ENCODE peak calls at places on chromosomes 13 and 19, in nine cellular contexts. H, L, G, C, E, N, U, T and I are unnamed samples.

GRCh38 chr19:49894879-49895565 is 1.7 kb downstream of the IL4I1 start:
- DNase-seq in C (no peak), G (no peak), U (no peak), N (no peak), L (no peak), T (no peak), E (no peak), H (no peak), I (no peak)

GRCh38 chr13:95734124-95734523 is 57.2 kb downstream of the DNAJC3 start:
- DNase-seq in C (no peak), G (no peak), H (no peak), T (no peak), U (no peak), N (no peak), L (no peak), E (no peak), I (no peak)

GRCh38 chr13:113808058-113808834 is 49.2 kb downstream of the TMEM255B start:
- DNase-seq in N (no peak), H (no peak), G (no peak), E (no peak), U (no peak), T (no peak), L (no peak), C (no peak), I (no peak)

GRCh38 chr13:40589285-40590109 is 76.9 kb downstream of the FOXO1 start:
- DNase-seq in L (peak; percentile 79), E (no peak), C (peak; percentile 64), N (peak; percentile 49), H (no peak), U (no peak), T (peak; percentile 26), G (no peak), I (no peak)

GRCh38 chr13:30898070-30898469 is 8.0 kb upstream of the MEDAG start:
- DNase-seq in G (no peak), H (no peak), E (no peak), N (no peak), L (no peak), C (no peak), U (no peak), T (no peak), I (no peak)

GRCh38 chr19:3135961-3136683 is at the start of gene GNA15:
- DNase-seq in G (no peak), U (peak; percentile 61), T (no peak), H (no peak), L (peak; percentile 69), N (no peak), E (no peak), C (no peak), I (no peak)

GRCh38 chr19:42394751-42395150 is 4.7 kb upstream of the CNFN start:
- DNase-seq in C (no peak), H (no peak), N (no peak), T (no peak), U (no peak), L (no peak), G (no peak), E (no peak), I (no peak)

GRCh38 chr13:93230466-93230865 is 3.9 kb downstream of the GPC6 start:
- DNase-seq in G (no peak), H (no peak), C (no peak), N (no peak), T (no peak), E (no peak), U (no peak), L (no peak), I (no peak)

GRCh38 chr19:3176715-3177501 is 1.7 kb upstream of the S1PR4 start:
- DNase-seq in N (no peak), U (peak; percentile 69), E (no peak), C (no peak), H (no peak), L (no peak), G (no peak), T (peak; percentile 59), I (no peak)

GRCh38 chr13:49303533-49304252 is 56.0 kb downstream of the CDADC1 start:
- DNase-seq in E (no peak), T (no peak), N (no peak), G (no peak), H (no peak), C (no peak), L (no peak), U (peak; percentile 71), I (no peak)

GRCh38 chr19:17575871-17576757 is 20.7 kb downstream of the COLGALT1 start:
- DNase-seq in E (no peak), N (no peak), T (no peak), G (no peak), H (no peak), L (no peak), U (no peak), C (no peak), I (no peak)

GRCh38 chr13:40094056-40094455 is 438.6 kb downstream of the COG6 start:
- DNase-seq in N (no peak), C (no peak), T (no peak), G (no peak), E (no peak), U (no peak), L (no peak), H (no peak), I (no peak)

GRCh38 chr19:23070353-23070781 is 46.5 kb upstream of the ZNF730 start:
- DNase-seq in E (no peak), G (no peak), C (no peak), H (peak; percentile 39), N (peak; percentile 17), T (no peak), U (no peak), L (no peak), I (no peak)

GRCh38 chr13:37138169-37138568 is 32.7 kb upstream of the CSNK1A1L start:
- DNase-seq in C (no peak), T (no peak), E (no peak), L (no peak), G (no peak), H (no peak), U (no peak), N (no peak), I (no peak)

GRCh38 chr19:21022996-21023395 is 2.5 kb downstream of the ZNF430 start:
- DNase-seq in C (no peak), T (no peak), E (no peak), G (no peak), H (no peak), L (no peak), U (no peak), N (no peak), I (no peak)

GRCh38 chr13:94196426-94196825 is 283.1 kb downstream of the DCT start:
- DNase-seq in H (no peak), U (no peak), L (no peak), N (no peak), C (no peak), T (no peak), E (no peak), G (no peak), I (no peak)

GRCh38 chr19:39377373-39378362 is 13.2 kb downstream of the PAF1 start:
- DNase-seq in U (no peak), E (no peak), N (no peak), G (no peak), H (no peak), C (no peak), L (no peak), T (no peak), I (peak; percentile 91)

GRCh38 chr19:3793799-3794198 is 7.6 kb upstream of the MATK start:
- DNase-seq in C (no peak), U (no peak), G (no peak), T (no peak), N (no peak), L (no peak), H (no peak), E (no peak), I (no peak)

GRCh38 chr13:113736258-113736731 is 22.7 kb upstream of the TMEM255B start:
- DNase-seq in H (no peak), U (no peak), G (no peak), T (no peak), N (no peak), C (no peak), L (no peak), E (no peak), I (no peak)

GRCh38 chr13:43784491-43784890 is 2.3 kb downstream of the ENOX1 start:
- DNase-seq in T (no peak), H (no peak), G (no peak), C (no peak), L (no peak), N (no peak), U (no peak), E (no peak), I (no peak)

GRCh38 chr19:46697142-46697960 is 19.6 kb downstream of the PRKD2 start:
- DNase-seq in E (peak; percentile 69), T (no peak), G (peak; percentile 79), N (peak; percentile 69), H (no peak), C (no peak), U (peak; percentile 94), L (peak; percentile 31), I (peak; percentile 61)

GRCh38 chr19:40219721-40220276 is 1.6 kb upstream of the TTC9B start:
- DNase-seq in C (no peak), U (no peak), N (peak; percentile 66), L (no peak), H (no peak), T (peak; percentile 74), G (no peak), E (peak; percentile 8), I (no peak)

GRCh38 chr19:1650627-1651009 is 1.8 kb downstream of the TCF3 start:
- DNase-seq in E (no peak), U (no peak), L (no peak), G (no peak), T (peak; percentile 25), N (no peak), C (no peak), H (no peak), I (no peak)

GRCh38 chr19:40677156-40677555 is 13.3 kb downstream of the NUMBL start:
- DNase-seq in E (no peak), L (no peak), C (no peak), U (no peak), T (no peak), H (no peak), N (no peak), G (no peak), I (no peak)

GRCh38 chr19:4089400-4089908 is 22.8 kb upstream of the ZBTB7A start:
- DNase-seq in E (no peak), L (no peak), C (no peak), U (no peak), G (no peak), H (no peak), T (no peak), N (no peak), I (no peak)